ENCODE peak calls at places on chromosomes 16 and 17, in nine cellular contexts. W is uterus, X is neural crest cell, Y is transverse colon, I is testis, C is heart left ventricle, K is body of pancreas, F is glutamatergic neuron, O is tibial artery. S is an unnamed sample.

GRCh38 chr17:64090144-64090543 is 39.8 kb downstream of the ERN1 start:
- DNase-seq in I (no peak), K (no peak), O (no peak), X (no peak), C (no peak), Y (no peak), F (no peak), W (no peak), S (no peak)

GRCh38 chr17:83145831-83146230 is 66.4 kb downstream of the METRNL start:
- DNase-seq in O (peak), Y (no peak), F (no peak), X (no peak), C (no peak), W (no peak), K (peak), I (peak), S (no peak)

GRCh38 chr17:7056386-7056785 is 12.5 kb upstream of the SLC16A11 start:
- DNase-seq in X (no peak), W (no peak), C (no peak), Y (no peak), O (no peak), F (no peak), I (no peak), K (no peak), S (no peak)

GRCh38 chr16:4679156-4679853 is 14.1 kb upstream of the NUDT16L1 start:
- DNase-seq in O (no peak), C (no peak), X (no peak), W (peak), Y (peak), F (no peak), I (no peak), K (no peak), S (no peak)

GRCh38 chr16:19735074-19735867 is 17.2 kb downstream of the IQCK start:
- DNase-seq in C (no peak), K (no peak), W (no peak), Y (no peak), F (no peak), X (no peak), O (no peak), I (no peak), S (no peak)

GRCh38 chr16:12818331-12818730 is 14.6 kb upstream of the CPPED1 start:
- DNase-seq in F (no peak), K (no peak), I (no peak), O (no peak), W (no peak), C (no peak), X (no peak), Y (no peak), S (no peak)

GRCh38 chr16:86317617-86318021 is 192.7 kb upstream of the FOXF1 start:
- DNase-seq in K (no peak), Y (no peak), X (no peak), F (no peak), I (no peak), W (no peak), O (no peak), C (no peak), S (no peak)

GRCh38 chr16:77918792-77919707 is 103.3 kb upstream of the CLEC3A start:
- DNase-seq in I (peak), W (no peak), O (no peak), K (no peak), X (no peak), C (no peak), Y (no peak), F (no peak), S (no peak)

GRCh38 chr17:44932096-44932495 is 15.5 kb downstream of the KIF18B start:
- DNase-seq in I (no peak), C (no peak), F (no peak), X (no peak), Y (no peak), K (no peak), O (peak), W (no peak), S (no peak)

GRCh38 chr17:11293480-11293879 is 52.5 kb downstream of the SHISA6 start:
- DNase-seq in K (no peak), O (no peak), X (no peak), Y (no peak), F (no peak), W (no peak), C (no peak), I (no peak), S (no peak)

GRCh38 chr16:54285414-54286066 is 1.0 kb downstream of the IRX3 start:
- DNase-seq in W (no peak), X (peak), K (no peak), I (no peak), F (peak), Y (no peak), C (peak), O (peak), S (peak)

GRCh38 chr17:40499551-40500189 is 1.8 kb downstream of the TNS4 start:
- DNase-seq in C (peak), X (peak), K (peak), W (peak), Y (peak), O (peak), I (peak), F (peak), S (no peak)

GRCh38 chr16:69126221-69126620 is 6.2 kb downstream of the CHTF8 start:
- DNase-seq in X (no peak), W (no peak), C (no peak), O (no peak), Y (no peak), F (no peak), K (no peak), I (no peak), S (no peak)

GRCh38 chr16:48862087-48862532 is 252.1 kb upstream of the N4BP1 start:
- DNase-seq in F (no peak), C (no peak), I (no peak), X (no peak), W (peak), K (no peak), Y (peak), O (no peak), S (no peak)
- TF ChIP-seq CTCF in F (peak), C (no peak), I (no peak), X (no peak), W (peak), K (no peak), Y (no peak), O (no peak), S (peak)

DNA sequence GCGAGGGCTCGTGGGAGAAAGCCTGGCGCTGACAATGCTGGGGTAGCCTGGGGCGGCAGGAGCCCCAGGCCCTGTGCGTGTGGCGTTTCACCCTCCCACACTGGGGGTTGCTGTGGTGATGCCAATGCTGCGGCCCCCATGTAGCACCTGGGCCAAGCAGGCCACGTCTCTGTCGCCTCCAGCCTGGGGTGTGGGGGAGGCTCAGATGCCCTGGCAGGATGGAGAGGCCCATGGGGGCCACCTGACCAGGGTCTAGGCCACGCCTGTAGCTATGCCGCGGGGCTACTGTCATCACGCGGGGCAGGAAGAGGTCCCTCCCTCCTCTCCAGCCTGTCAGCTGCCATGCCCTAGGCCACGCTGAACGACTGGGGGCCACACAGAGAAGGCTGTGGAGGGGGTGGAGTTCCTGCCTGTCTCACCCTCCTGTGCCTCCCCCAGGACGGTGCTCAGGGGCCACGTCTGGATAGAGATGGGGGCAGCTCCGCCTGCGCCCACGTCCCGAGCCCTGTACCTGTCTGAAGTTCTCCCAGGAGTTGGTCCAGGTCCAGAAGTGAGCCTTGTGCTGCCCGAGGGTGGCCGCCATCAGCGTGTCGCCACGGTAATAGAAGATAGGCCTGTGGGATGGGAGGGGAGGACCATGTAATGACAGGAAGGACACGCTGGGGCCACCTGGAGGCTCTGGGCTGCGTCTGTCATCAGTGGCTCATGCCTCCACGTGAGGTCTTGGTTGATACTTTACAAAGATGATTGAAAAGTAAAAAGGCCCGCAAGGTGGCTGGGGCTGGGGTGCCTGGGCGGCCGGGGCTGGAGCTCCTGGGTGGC is 12.7 kb upstream of the APRT start:
- DNase-seq in Y (no peak), O (no peak), W (no peak), I (no peak), F (no peak), K (no peak), C (no peak), X (no peak), S (no peak)
- TF ChIP-seq CTCF in Y (no peak), O (no peak), W (no peak), I (no peak), F (no peak), K (no peak), C (no peak), X (no peak), S (no peak)

GRCh38 chr17:72099919-72100318 is 20.9 kb upstream of the SOX9 start:
- DNase-seq in O (no peak), W (no peak), F (no peak), K (no peak), I (no peak), C (no peak), Y (no peak), X (no peak), S (no peak)

GRCh38 chr17:72095316-72095715 is 25.5 kb upstream of the SOX9 start:
- DNase-seq in C (no peak), W (no peak), O (no peak), Y (no peak), I (no peak), F (no peak), X (no peak), K (no peak), S (no peak)

GRCh38 chr17:72092710-72093322 is 28.0 kb upstream of the SOX9 start:
- DNase-seq in C (no peak), Y (no peak), O (no peak), I (no peak), F (no peak), K (no peak), X (no peak), W (no peak), S (no peak)

GRCh38 chr17:72100445-72100844 is 20.4 kb upstream of the SOX9 start:
- DNase-seq in Y (no peak), O (no peak), W (no peak), I (no peak), K (no peak), C (no peak), F (no peak), X (no peak), S (no peak)

DNA sequence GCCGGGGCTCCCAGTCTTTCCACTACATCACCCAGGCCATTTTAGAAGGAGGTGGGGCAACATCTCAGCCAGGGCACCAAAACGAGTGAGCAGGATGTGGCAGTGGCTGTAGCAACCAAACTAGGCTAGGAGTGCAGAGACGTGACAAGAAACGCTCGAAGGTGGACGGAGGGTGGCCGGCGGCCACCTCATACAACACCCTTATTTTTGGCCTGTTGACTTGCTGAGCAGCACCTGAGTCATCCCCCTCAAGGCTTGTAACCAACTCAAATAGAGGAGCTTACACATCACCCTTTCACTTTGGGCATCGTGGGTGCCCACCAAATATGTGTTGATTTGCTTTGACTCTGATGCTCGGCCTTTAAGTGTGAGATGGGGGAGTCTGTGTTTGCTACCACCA is 23.7 kb upstream of the SOX9 start:
- DNase-seq in Y (no peak), C (no peak), I (no peak), X (no peak), K (no peak), F (no peak), W (no peak), O (no peak), S (no peak)
- TF ChIP-seq CTCF in Y (no peak), C (no peak), I (no peak), X (no peak), K (no peak), F (no peak), W (no peak), O (no peak), S (no peak)

GRCh38 chr17:78986048-78986648 is 6.4 kb upstream of the LGALS3BP start:
- DNase-seq in F (no peak), I (peak), K (peak), O (no peak), W (no peak), X (no peak), Y (peak), C (no peak), S (no peak)
- TF ChIP-seq CTCF in F (no peak), I (peak), K (peak), O (peak), W (no peak), X (no peak), Y (peak), C (peak), S (peak)

S was measured in type B pancreatic cell.